ENCODE peak calls at places on chromosomes 6 and 20, in five cellular contexts. T, L, O, Q and Z are unnamed samples.
A peak's percentile ranks its signal among the peaks of the same experiment; 100 is the strongest.

GRCh38 chr20:51129201-51129671 is 106.3 kb upstream of the KCNG1 start:
- DNase-seq in T (no peak), L (no peak), O (no peak), Q (no peak), Z (no peak)

GRCh38 chr20:57659131-57659788 is 39.0 kb upstream of the ZBP1 start:
- DNase-seq in T (no peak), L (no peak), O (peak; percentile 83), Q (no peak), Z (no peak)

GRCh38 chr6:128569737-128570438 is 49.5 kb upstream of the PTPRK start:
- DNase-seq in T (peak; percentile 92), L (peak; percentile 46), O (peak; percentile 91), Q (peak; percentile 54), Z (no peak)

GRCh38 chr6:156616495-156616894 is 160.7 kb upstream of the ARID1B start:
- DNase-seq in T (no peak), L (no peak), O (no peak), Q (no peak), Z (no peak)

GRCh38 chr6:139977887-139978332 is 603.5 kb upstream of the CITED2 start:
- DNase-seq in T (peak; percentile 64), L (no peak), O (no peak), Q (no peak), Z (no peak)

GRCh38 chr6:33898771-33899170 is 95.0 kb upstream of the MLN start:
- DNase-seq in T (peak; percentile 5), L (no peak), O (no peak), Q (no peak), Z (no peak)

GRCh38 chr6:129749749-129750120 is 39.8 kb upstream of the ARHGAP18 start:
- DNase-seq in T (peak; percentile 83), L (no peak), O (no peak), Q (peak; percentile 82), Z (no peak)

GRCh38 chr6:7219310-7219709 is 93.7 kb downstream of the SSR1 start:
- DNase-seq in T (peak; percentile 31), L (no peak), O (no peak), Q (no peak), Z (no peak)

GRCh38 chr6:105819774-105820173 is 266.4 kb upstream of the PRDM1 start:
- DNase-seq in T (no peak), L (no peak), O (no peak), Q (no peak), Z (no peak)

GRCh38 chr6:53300656-53301551 is 47.8 kb downstream of the ELOVL5 start:
- DNase-seq in T (peak; percentile 82), L (no peak), O (no peak), Q (no peak), Z (no peak)

GRCh38 chr6:11972806-11973205 is 39.3 kb upstream of the HIVEP1 start:
- DNase-seq in T (no peak), L (no peak), O (no peak), Q (no peak), Z (no peak)

GRCh38 chr6:37827603-37828265 is 8.2 kb downstream of the ZFAND3 start:
- DNase-seq in T (no peak), L (no peak), O (no peak), Q (no peak), Z (no peak)

GRCh38 chr20:18971574-18971973 is 158.0 kb downstream of the SCP2D1 start:
- DNase-seq in T (no peak), L (no peak), O (peak; percentile 79), Q (no peak), Z (no peak)

GRCh38 chr6:36701401-36701991 is 3.9 kb downstream of the RAB44 start:
- DNase-seq in T (no peak), L (peak; percentile 23), O (no peak), Q (no peak), Z (no peak)

GRCh38 chr6:21219856-21220255 is 373.7 kb upstream of the SOX4 start:
- DNase-seq in T (no peak), L (no peak), O (no peak), Q (no peak), Z (no peak)
- TF ChIP-seq CTCF in T (no peak), L (no peak), O (no peak), Q (no peak), Z (no peak)

GRCh38 chr6:131980338-131980790 is 29.2 kb upstream of the CCN2 start:
- DNase-seq in T (no peak), L (no peak), O (no peak), Q (no peak), Z (no peak)

GRCh38 chr6:131979515-131980337 is 28.6 kb upstream of the CCN2 start:
- DNase-seq in T (peak; percentile 100), L (no peak), O (no peak), Q (no peak), Z (no peak)

GRCh38 chr6:131981624-131981978 is 30.4 kb upstream of the CCN2 start:
- DNase-seq in T (no peak), L (no peak), O (no peak), Q (no peak), Z (no peak)

GRCh38 chr6:131980791-131981623 is 29.8 kb upstream of the CCN2 start:
- DNase-seq in T (no peak), L (no peak), O (no peak), Q (no peak), Z (no peak)

DNA sequence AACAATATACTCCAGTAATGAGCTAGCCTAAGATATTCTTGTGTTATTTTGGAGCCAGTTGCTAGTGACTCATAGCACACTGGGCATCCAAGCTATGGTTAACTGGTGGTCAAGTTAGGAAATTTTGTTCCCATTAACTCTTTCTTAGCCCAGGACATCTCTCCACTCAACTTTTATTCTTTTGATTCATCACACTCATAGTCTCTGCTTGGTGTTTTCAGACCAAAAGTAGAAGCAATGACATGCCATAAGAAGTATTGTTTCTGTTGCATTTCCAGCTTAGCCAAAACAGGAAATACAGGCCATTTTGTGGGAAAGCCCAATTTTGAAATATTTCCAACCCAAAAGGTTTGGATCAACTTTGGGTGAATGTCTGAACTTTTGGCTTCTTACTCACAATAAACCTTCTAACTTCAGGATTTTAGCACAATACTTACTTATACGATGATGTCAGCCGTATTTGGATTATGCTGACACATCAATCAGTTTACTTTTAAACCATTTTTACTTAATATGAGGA is 31.6 kb upstream of the CCN2 start:
- DNase-seq in T (peak; percentile 92), L (no peak), O (no peak), Q (no peak), Z (no peak)
- TF ChIP-seq CTCF in T (no peak), L (no peak), O (no peak), Q (no peak), Z (no peak)

GRCh38 chr6:66496659-66497058 is 789.6 kb upstream of the EYS start:
- DNase-seq in T (no peak), L (peak; percentile 75), O (no peak), Q (no peak), Z (no peak)
- TF ChIP-seq CTCF in T (peak; percentile 52), L (peak; percentile 73), O (peak; percentile 59), Q (no peak), Z (peak; percentile 58)

DNA sequence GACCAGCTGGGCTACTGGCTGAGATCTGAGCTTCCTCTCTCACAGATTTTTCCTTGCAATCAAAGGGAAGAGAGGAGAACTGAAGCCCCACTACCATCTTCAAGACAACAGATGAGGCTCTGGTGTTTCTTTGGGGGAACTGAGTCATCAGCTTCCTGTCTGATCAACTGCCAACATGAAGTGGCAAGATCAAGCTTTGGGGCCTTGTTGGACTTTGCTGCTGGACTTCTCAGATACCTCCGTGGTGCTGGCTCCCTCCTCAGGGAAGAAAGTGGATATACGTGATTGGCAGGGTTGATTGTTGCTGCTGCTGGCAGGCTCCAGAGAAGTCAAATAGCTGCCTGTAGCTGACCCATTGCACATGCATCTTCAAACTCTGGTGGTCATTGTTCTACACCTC is 3.6 kb upstream of the TOX2 start:
- DNase-seq in T (peak; percentile 80), L (peak; percentile 13), O (no peak), Q (peak; percentile 38), Z (no peak)
- TF ChIP-seq CTCF in T (peak; percentile 36), L (peak; percentile 37), O (peak; percentile 71), Q (peak; percentile 20), Z (no peak)

GRCh38 chr6:116836943-116837342 is 8.1 kb upstream of the GPRC6A start:
- DNase-seq in T (no peak), L (no peak), O (no peak), Q (no peak), Z (no peak)

GRCh38 chr6:116842374-116842947 is 13.6 kb upstream of the GPRC6A start:
- DNase-seq in T (no peak), L (no peak), O (no peak), Q (no peak), Z (no peak)

DNA sequence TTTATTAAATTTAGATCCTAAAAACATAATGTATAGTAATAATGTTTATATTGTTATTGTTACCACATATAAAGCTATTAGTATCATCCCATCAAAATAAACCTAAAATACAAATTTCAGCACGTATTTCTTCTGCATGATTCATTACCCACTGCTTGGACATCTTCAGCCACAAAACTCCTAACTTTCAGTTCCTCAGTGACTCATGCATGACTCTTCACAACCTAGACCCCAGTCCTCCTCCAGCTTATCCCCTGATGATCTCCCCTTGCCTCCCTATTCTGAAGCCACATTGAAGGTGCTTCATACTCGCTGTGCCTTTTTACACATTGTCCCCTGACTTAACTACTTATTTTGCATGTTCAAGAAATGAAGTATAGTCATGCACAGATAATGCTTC is 11.2 kb upstream of the GPRC6A start:
- DNase-seq in T (peak; percentile 75), L (no peak), O (no peak), Q (no peak), Z (no peak)
- TF ChIP-seq CTCF in T (no peak), L (no peak), O (no peak), Q (no peak), Z (no peak)

GRCh38 chr6:150236544-150236943 is 93.7 kb downstream of the PPP1R14C start:
- DNase-seq in T (no peak), L (peak; percentile 13), O (no peak), Q (no peak), Z (peak; percentile 12)

GRCh38 chr6:150238857-150239407 is 96.1 kb downstream of the PPP1R14C start:
- DNase-seq in T (no peak), L (no peak), O (no peak), Q (no peak), Z (no peak)

GRCh38 chr6:150238294-150238693 is 95.5 kb downstream of the PPP1R14C start:
- DNase-seq in T (no peak), L (no peak), O (no peak), Q (no peak), Z (no peak)

GRCh38 chr6:150236114-150236513 is 93.3 kb downstream of the PPP1R14C start:
- DNase-seq in T (no peak), L (no peak), O (no peak), Q (no peak), Z (no peak)

GRCh38 chr6:150237626-150238025 is 94.8 kb downstream of the PPP1R14C start:
- DNase-seq in T (no peak), L (no peak), O (no peak), Q (no peak), Z (no peak)
- TF ChIP-seq CTCF in T (no peak), L (no peak), O (no peak), Q (no peak), Z (no peak)

GRCh38 chr6:75349262-75349984 is 64.8 kb upstream of the TMEM30A start:
- DNase-seq in T (peak; percentile 47), L (peak; percentile 74), O (no peak), Q (no peak), Z (peak; percentile 66)
- TF ChIP-seq CTCF in T (peak; percentile 16), L (peak; percentile 8), O (no peak), Q (no peak), Z (no peak)